ENCODE peak calls at places on chromosomes 4 and X, in five cellular contexts. K, C, U, I and B are unnamed samples.

GRCh38 chr4:108205859-108206258 is 37.1 kb upstream of the LEF1 start:
- DNase-seq in U (no peak), I (no peak), C (no peak), K (no peak), B (no peak)

GRCh38 chr4:110837896-110838450 is 215.1 kb upstream of the PITX2 start:
- DNase-seq in K (no peak), U (no peak), I (no peak), C (no peak), B (no peak)

GRCh38 chrX:45515262-45516215 is 314.9 kb upstream of the DIPK2B start:
- DNase-seq in I (peak), C (peak), K (peak), U (peak), B (peak)

GRCh38 chrX:39133971-39134370 is 332.7 kb downstream of the MID1IP1 start:
- DNase-seq in I (no peak), K (no peak), C (no peak), U (no peak), B (no peak)

GRCh38 chr4:37873383-37873782 is 17.5 kb upstream of the TBC1D1 start:
- DNase-seq in U (no peak), I (no peak), K (no peak), C (no peak), B (no peak)

GRCh38 chr4:41215155-41215554 is 813 bp upstream of the APBB2 start:
- DNase-seq in I (no peak), U (no peak), K (no peak), C (peak), B (no peak)

GRCh38 chrX:150058728-150059127 is 120.4 kb upstream of the EOLA2 start:
- DNase-seq in U (no peak), K (no peak), C (no peak), I (no peak), B (no peak)

GRCh38 chr4:99655315-99656081 is 2.1 kb downstream of the C4orf54 start:
- DNase-seq in U (peak), C (peak), I (peak), K (peak), B (peak)

GRCh38 chrX:17443546-17443945 is 68.5 kb downstream of the NHS start:
- DNase-seq in U (no peak), I (no peak), K (no peak), C (no peak), B (peak)

GRCh38 chr4:7857238-7857701 is 82.4 kb downstream of the AFAP1 start:
- DNase-seq in C (peak), K (peak), U (peak), I (peak), B (peak)

GRCh38 chr4:100421356-100421978 is 96.4 kb downstream of the EMCN start:
- DNase-seq in I (peak), C (peak), K (no peak), U (no peak), B (no peak)

GRCh38 chr4:180099962-180100361 is 2143.2 kb upstream of the TENM3 start:
- DNase-seq in K (no peak), C (no peak), I (no peak), U (no peak), B (no peak)

GRCh38 chr4:19512086-19512485 is 739.6 kb upstream of the SLIT2 start:
- DNase-seq in K (no peak), I (no peak), U (no peak), C (no peak), B (no peak)

GRCh38 chr4:188949608-188950007 is 810.4 kb downstream of the TRIML1 start:
- DNase-seq in I (no peak), C (no peak), K (no peak), U (no peak), B (no peak)

GRCh38 chr4:4606321-4606720 is 64.5 kb upstream of the STX18 start:
- DNase-seq in I (no peak), U (no peak), C (no peak), K (no peak), B (no peak)

GRCh38 chr4:17476811-17477210 is 35.1 kb downstream of the QDPR start:
- DNase-seq in I (no peak), K (no peak), U (no peak), C (no peak), B (no peak)

GRCh38 chr4:144705861-144706590 is 60.1 kb downstream of the HHIP start:
- DNase-seq in C (no peak), U (no peak), K (no peak), I (no peak), B (no peak)

DNA sequence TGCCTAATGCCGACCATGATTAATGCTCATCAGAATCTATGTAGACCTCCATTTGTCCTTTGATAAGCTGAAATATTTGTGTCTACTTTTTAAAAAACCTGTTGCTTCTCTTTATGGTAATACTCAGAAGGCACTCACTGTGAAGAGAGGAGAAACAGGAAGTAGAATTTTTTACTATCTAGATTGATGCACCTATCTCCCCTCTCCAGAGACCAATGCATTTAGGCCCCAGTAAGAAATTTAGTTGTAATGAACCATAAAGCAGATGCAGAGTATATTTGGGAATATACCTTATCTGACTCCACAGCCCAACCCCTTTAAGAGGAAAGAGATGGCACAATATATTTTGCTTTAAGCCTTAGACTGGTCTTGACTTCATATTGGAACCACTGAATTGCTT is 11.1 kb downstream of the TBL1X start:
- DNase-seq in K (no peak), C (no peak), U (no peak), I (no peak), B (no peak)
- H3K4me3 ChIP-seq in K (no peak), C (no peak), U (no peak), I (no peak), B (no peak)

GRCh38 chr4:133467290-133467947 is 318.3 kb downstream of the PCDH10 start:
- DNase-seq in U (no peak), C (no peak), I (no peak), K (no peak), B (no peak)
- TF ChIP-seq CTCF in U (no peak), C (no peak), I (no peak), K (no peak), B (no peak)

GRCh38 chr4:122826000-122826595 is 533 bp upstream of the FGF2 start:
- DNase-seq in C (peak), I (no peak), K (no peak), U (no peak), B (no peak)
- H3K4me3 ChIP-seq in C (peak), I (peak), K (peak), U (peak), B (peak)

GRCh38 chr4:184649026-184649970 is at the start of the genes CASP3 and PRIMPOL:
- DNase-seq in K (peak), I (peak), C (peak), U (peak), B (peak)
- TF ChIP-seq CTCF in K (peak), I (peak), C (peak), U (peak), B (peak)

DNA sequence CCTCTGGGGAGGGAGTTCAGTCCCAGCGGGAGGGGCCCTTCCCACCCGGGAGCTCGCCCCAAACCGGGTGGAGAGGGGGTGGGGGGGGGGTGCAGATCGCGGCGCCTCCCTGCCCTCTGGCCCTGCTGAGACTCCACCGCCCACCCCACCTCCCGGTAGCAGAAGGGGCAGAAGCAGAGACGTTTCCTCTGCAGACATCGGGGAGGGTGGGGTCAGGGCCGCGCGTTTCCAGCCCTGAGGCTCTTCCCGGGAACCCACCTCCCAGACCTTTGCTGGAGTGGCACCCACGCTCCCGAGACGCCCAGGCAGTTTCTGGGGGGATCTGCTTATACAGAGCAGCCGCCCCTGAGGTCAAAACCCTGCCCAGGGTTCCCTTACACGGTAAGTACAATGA is 30.2 kb downstream of the CPLX1 start:
- DNase-seq in K (no peak), I (no peak), U (no peak), C (no peak), B (no peak)
- H3K4me3 ChIP-seq in K (no peak), I (no peak), U (peak), C (no peak), B (no peak)

DNA sequence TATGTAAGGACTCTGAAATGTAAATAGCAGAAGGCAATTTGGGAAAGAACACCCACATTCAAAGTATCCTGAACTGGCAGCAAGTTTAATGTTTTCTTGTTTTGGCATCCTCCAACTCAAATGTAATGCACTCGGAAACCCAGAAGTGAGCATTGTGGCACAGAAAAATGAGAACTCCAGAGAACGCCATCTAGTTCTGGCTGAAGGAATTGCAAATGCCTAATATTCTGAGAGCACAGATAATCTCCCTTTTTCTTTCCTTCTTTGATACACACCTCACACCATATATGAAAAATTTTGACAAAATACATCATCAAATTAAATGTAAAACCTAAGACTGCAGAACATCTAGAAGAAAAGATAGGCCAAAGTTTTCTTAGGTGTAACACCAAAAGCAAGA is 52.1 kb downstream of the PWWP3B start:
- DNase-seq in K (no peak), U (no peak), C (no peak), I (no peak), B (no peak)
- TF ChIP-seq CTCF in K (no peak), U (peak), C (no peak), I (peak), B (peak)

DNA sequence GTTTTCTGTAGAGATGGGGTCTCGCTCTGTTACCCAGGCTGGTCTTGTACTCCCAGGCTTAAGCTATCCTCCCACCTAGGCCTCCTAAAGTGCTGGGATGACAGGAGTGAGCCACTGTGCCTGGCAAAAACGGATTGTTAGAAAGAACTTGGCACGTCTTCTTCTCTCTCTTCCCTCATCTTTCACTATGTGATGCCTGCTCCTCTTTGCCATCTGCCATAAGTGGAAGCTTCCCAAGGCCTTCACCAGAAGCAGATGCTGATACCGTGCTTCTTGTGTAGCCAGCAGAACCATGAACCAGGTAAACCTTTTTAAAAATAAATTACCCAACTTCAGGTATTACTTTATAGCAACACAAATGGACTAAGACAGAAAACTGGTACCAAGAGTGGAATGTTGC is 36.9 kb upstream of the HUWE1 start:
- DNase-seq in K (no peak), I (no peak), U (no peak), C (no peak), B (no peak)
- H3K4me3 ChIP-seq in K (no peak), I (no peak), U (no peak), C (no peak), B (no peak)